ENCODE peak calls at places on chromosomes 16 and 17, in five cellular contexts. V is CD4-positive, alpha-beta T cell; Q is cardiac muscle cell; C is prostate gland; E is cardiac fibroblast. U is an unnamed sample.

GRCh38 chr17:602436-602835 is 112.2 kb downstream of the VPS53 start:
- DNase-seq in C (no peak), E (no peak), V (no peak), Q (no peak), U (no peak)

GRCh38 chr17:80267391-80267790 is 6.7 kb downstream of the RNF213 start:
- DNase-seq in Q (no peak), E (no peak), V (no peak), C (no peak), U (no peak)

GRCh38 chr17:67156269-67157199 is 88.5 kb downstream of the HELZ start:
- DNase-seq in V (no peak), Q (no peak), E (peak), C (no peak), U (no peak)

GRCh38 chr17:80665792-80666191 is 121.2 kb downstream of the RPTOR start:
- DNase-seq in E (no peak), V (no peak), C (no peak), Q (no peak), U (no peak)

GRCh38 chr16:80973991-80974390 is 32.7 kb downstream of the CMC2 start:
- DNase-seq in C (no peak), E (no peak), V (no peak), Q (no peak), U (no peak)

GRCh38 chr17:16942141-16943031 is 29.5 kb downstream of the TNFRSF13B start:
- DNase-seq in Q (no peak), V (no peak), C (no peak), E (no peak), U (no peak)

GRCh38 chr16:86034421-86034919 is 135.5 kb downstream of the IRF8 start:
- DNase-seq in Q (no peak), E (no peak), C (no peak), V (no peak), U (no peak)

GRCh38 chr17:78273813-78274212 is 42.4 kb downstream of the TMEM235 start:
- DNase-seq in E (no peak), Q (no peak), C (no peak), V (no peak), U (no peak)

GRCh38 chr16:89067677-89068076 is 26.0 kb upstream of the ACSF3 start:
- DNase-seq in C (no peak), E (peak), V (no peak), Q (no peak), U (no peak)

GRCh38 chr17:54948380-54948779 is 20.1 kb downstream of the COX11 start:
- DNase-seq in C (no peak), Q (no peak), E (peak), V (no peak), U (no peak)

GRCh38 chr16:82293671-82294070 is 123.6 kb upstream of the MPHOSPH6 start:
- DNase-seq in Q (no peak), E (no peak), V (no peak), C (no peak), U (no peak)

GRCh38 chr16:30104492-30104891 is 8.5 kb upstream of the YPEL3 start:
- DNase-seq in Q (no peak), C (no peak), E (no peak), V (no peak), U (no peak)

GRCh38 chr17:77875051-77875780 is 83.3 kb upstream of the TNRC6C start:
- DNase-seq in V (no peak), E (peak), C (no peak), Q (no peak), U (no peak)

GRCh38 chr17:80866050-80866793 is 125.4 kb upstream of the CHMP6 start:
- DNase-seq in Q (peak), C (peak), E (peak), V (peak), U (peak)

GRCh38 chr16:814974-815373 is 14.4 kb upstream of the GNG13 start:
- DNase-seq in E (peak), C (no peak), Q (no peak), V (no peak), U (no peak)

GRCh38 chr17:62680541-62681052 is 53.1 kb downstream of the MRC2 start:
- DNase-seq in C (no peak), E (no peak), Q (no peak), V (no peak), U (no peak)

GRCh38 chr16:57053206-57053605 is 39.2 kb upstream of the CPNE2 start:
- DNase-seq in C (no peak), Q (no peak), V (no peak), E (no peak), U (no peak)

GRCh38 chr16:56610017-56610608 is 1.7 kb downstream of the MT2A start:
- DNase-seq in E (peak), V (peak), Q (no peak), C (peak), U (no peak)

GRCh38 chr16:17261197-17261858 is 209.4 kb downstream of the XYLT1 start:
- DNase-seq in E (no peak), C (no peak), Q (no peak), V (no peak), U (no peak)

GRCh38 chr16:88700636-88701482 is 5.3 kb downstream of the RNF166 start:
- DNase-seq in V (peak), E (peak), C (peak), Q (no peak), U (no peak)

GRCh38 chr17:65117384-65118035 is 19.7 kb upstream of the RGS9 start:
- DNase-seq in C (no peak), E (no peak), Q (no peak), V (no peak), U (no peak)

DNA sequence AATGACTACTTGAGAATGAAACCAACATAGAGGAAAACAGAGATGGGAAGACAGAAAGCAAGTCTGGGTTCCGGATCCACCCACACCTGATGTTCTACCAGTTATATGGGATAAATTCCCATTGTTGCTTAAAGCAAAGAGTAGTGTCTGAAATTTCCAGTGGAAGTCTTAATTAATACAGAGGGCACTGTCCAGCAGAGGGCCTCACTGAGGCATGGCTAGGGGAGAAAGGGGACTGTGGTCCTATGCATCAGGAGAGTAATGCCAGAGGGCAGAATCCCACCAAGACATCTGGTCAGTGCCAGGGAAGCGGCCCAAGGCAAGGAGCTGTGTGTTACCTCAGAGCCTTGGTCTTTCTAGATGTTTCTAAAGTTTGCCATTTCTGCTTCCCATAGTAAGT is 7.5 kb upstream of the UMOD start:
- DNase-seq in E (no peak), Q (peak), V (no peak), C (no peak), U (no peak)
- TF ChIP-seq CTCF in E (no peak), Q (peak), V (no peak), C (no peak), U (peak)

GRCh38 chr16:53745753-53746258 is 41.9 kb downstream of the FTO start:
- DNase-seq in V (no peak), E (peak), Q (no peak), C (no peak), U (no peak)
- TF ChIP-seq CTCF in V (no peak), E (peak), Q (peak), C (no peak), U (no peak)

GRCh38 chr17:37674511-37674910 is 31.3 kb upstream of the DDX52 start:
- DNase-seq in E (no peak), V (no peak), Q (no peak), C (no peak), U (no peak)

GRCh38 chr17:37671028-37671812 is 28.0 kb upstream of the DDX52 start:
- DNase-seq in V (no peak), Q (no peak), C (no peak), E (no peak), U (no peak)

GRCh38 chr17:37673386-37673785 is 30.1 kb upstream of the DDX52 start:
- DNase-seq in Q (no peak), E (no peak), V (no peak), C (no peak), U (no peak)

GRCh38 chr17:37672545-37673078 is 29.4 kb upstream of the DDX52 start:
- DNase-seq in C (no peak), V (no peak), E (no peak), Q (no peak), U (no peak)

GRCh38 chr17:37671813-37672544 is 28.7 kb upstream of the DDX52 start:
- DNase-seq in E (peak), C (no peak), Q (no peak), V (no peak), U (no peak)
- TF ChIP-seq CTCF in E (no peak), C (no peak), Q (no peak), V (no peak), U (no peak)

GRCh38 chr17:75875182-75875939 is 3.0 kb downstream of the TRIM47 start:
- DNase-seq in V (no peak), Q (no peak), C (peak), E (no peak), U (no peak)

GRCh38 chr17:75875940-75876189 is 2.5 kb downstream of the TRIM47 start:
- DNase-seq in C (peak), E (peak), Q (no peak), V (no peak), U (no peak)

GRCh38 chr17:75876938-75877751 is 1.2 kb downstream of the TRIM47 start:
- DNase-seq in E (peak), Q (no peak), V (no peak), C (peak), U (no peak)

GRCh38 chr17:75877752-75878173 is 618 bp downstream of the TRIM47 start:
- DNase-seq in C (peak), Q (peak), E (peak), V (peak), U (no peak)

DNA sequence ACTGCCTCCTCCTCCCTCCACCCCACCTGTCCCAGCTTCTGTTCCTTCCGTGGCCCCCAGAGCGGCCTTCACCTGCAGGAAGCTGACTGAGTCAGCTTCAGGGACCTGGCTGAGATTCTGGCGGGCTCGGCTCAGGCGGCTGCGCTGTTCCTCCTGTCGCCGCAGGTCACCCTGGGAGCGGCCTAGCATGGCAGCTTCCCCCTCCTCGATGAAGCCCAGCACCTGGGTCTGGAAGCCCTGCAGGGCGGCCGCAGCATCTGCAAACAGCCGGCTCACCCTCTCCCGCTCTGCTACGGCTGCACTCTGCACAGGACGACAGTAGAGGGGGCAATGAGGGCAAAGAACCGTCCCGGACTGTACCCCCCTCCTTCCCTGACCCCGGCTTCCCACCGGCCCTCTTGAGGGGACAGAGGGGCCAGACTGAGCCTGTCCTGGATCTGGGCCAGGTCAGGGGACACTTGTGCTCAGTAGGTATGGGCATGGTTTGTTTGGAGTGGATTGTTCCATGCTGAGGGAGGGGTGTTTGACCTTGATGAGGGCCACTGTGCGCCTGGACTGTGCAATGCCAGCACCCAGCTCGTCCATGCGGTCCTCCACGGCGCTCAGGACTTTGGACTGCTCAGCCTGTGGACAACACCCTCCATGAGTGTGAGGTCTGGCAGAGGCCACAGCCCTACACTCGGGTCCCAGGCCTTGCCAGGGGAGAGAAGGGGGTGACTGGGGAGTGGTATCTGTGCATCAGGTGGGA is 2.0 kb downstream of the TRIM47 start:
- DNase-seq in V (peak), Q (no peak), C (no peak), E (peak), U (no peak)
- TF ChIP-seq CTCF in V (peak), Q (peak), C (peak), E (no peak), U (no peak)

DNA sequence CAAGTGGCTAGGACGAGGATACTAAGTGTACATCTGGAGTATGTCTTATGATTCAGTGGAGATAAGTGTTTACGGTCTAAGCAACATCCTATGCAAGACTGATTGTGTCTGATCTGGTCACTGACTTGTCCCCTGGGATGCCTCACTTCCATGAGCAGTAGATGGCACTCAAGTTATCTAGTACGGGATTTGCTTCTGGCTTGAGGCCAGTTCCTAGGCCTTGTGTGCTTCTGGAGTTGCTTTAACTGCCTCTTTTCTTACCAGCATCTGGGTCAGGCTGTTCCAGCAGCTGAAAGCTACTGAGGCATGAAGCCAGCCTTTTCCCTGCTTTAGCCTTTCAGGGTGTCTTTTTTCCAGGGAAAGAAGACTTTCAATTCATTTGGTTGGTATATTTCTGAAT is 23.0 kb downstream of the SUPT6H start:
- DNase-seq in E (peak), C (peak), Q (no peak), V (no peak), U (no peak)
- TF ChIP-seq CTCF in E (no peak), C (peak), Q (no peak), V (no peak), U (peak)

U was measured in D721Med.